ENCODE peak calls at places on chromosomes 5 and 9, in nine cellular contexts. J is H7, P is adipocyte, D is tibial artery, G is GM12865, E is fibroblast of lung, A is mesendoderm, Z is prostate gland, S is ascending aorta. B is an unnamed sample.

GRCh38 chr5:135028791-135029467 is 5.1 kb downstream of the PITX1 start:
- DNase-seq in D (no peak), S (no peak), G (no peak), A (peak), E (no peak), Z (no peak), P (peak), J (peak), B (no peak)

GRCh38 chr9:107210775-107211174 is 72.3 kb upstream of the RAD23B start:
- DNase-seq in Z (no peak), D (no peak), S (no peak), J (no peak), G (no peak), P (no peak), A (no peak), E (no peak), B (no peak)

GRCh38 chr5:146368137-146368536 is 29.5 kb downstream of the POU4F3 start:
- DNase-seq in Z (peak), J (no peak), D (no peak), E (no peak), P (no peak), S (no peak), A (no peak), G (no peak), B (peak)

GRCh38 chr9:91334053-91334452 is 27.7 kb downstream of the AUH start:
- DNase-seq in S (no peak), J (no peak), Z (no peak), D (no peak), A (no peak), P (no peak), E (no peak), G (no peak), B (peak)

GRCh38 chr5:141618030-141618803 is 583 bp downstream of the DIAPH1 start:
- DNase-seq in S (peak), A (peak), J (peak), G (peak), D (peak), P (peak), E (no peak), Z (peak), B (peak)

GRCh38 chr9:135344523-135344901 is 135.1 kb upstream of the PPP1R26 start:
- DNase-seq in J (peak), E (no peak), A (no peak), S (no peak), Z (no peak), D (no peak), G (no peak), P (no peak), B (no peak)

GRCh38 chr5:144028058-144028457 is 142.4 kb downstream of the YIPF5 start:
- DNase-seq in Z (no peak), P (peak), D (no peak), J (no peak), G (no peak), S (no peak), A (no peak), E (peak), B (peak)

GRCh38 chr5:148255456-148255855 is 13.1 kb upstream of the SPINK13 start:
- DNase-seq in S (no peak), J (no peak), A (no peak), G (no peak), D (no peak), E (no peak), Z (no peak), P (peak), B (peak)

GRCh38 chr9:121222524-121223171 is 21.0 kb upstream of the RAB14 start:
- DNase-seq in G (no peak), P (peak), S (peak), A (peak), E (peak), D (no peak), J (no peak), Z (no peak), B (peak)

GRCh38 chr9:4905135-4905490 is 80.0 kb upstream of the JAK2 start:
- DNase-seq in A (no peak), J (no peak), S (no peak), G (no peak), Z (no peak), P (peak), E (no peak), D (no peak), B (no peak)

GRCh38 chr5:124948754-124949275 is 202.4 kb upstream of the ZNF608 start:
- DNase-seq in Z (no peak), P (no peak), D (no peak), G (no peak), A (no peak), E (no peak), J (no peak), S (no peak), B (no peak)

GRCh38 chr5:395921-396714 is 46.9 kb upstream of the EXOC3 start:
- DNase-seq in J (peak), G (no peak), A (no peak), S (no peak), Z (peak), P (no peak), E (no peak), D (no peak), B (no peak)

GRCh38 chr5:100479079-100479688 is 56.0 kb upstream of the FAM174A start:
- DNase-seq in G (peak), J (peak), A (peak), S (no peak), Z (peak), P (no peak), D (no peak), E (peak), B (peak)

GRCh38 chr9:111094433-111095421 is 56.5 kb upstream of the LPAR1 start:
- DNase-seq in D (peak), Z (no peak), A (no peak), G (peak), P (peak), J (no peak), E (peak), S (peak), B (peak)

GRCh38 chr9:132364068-132364467 is 9.3 kb upstream of the SETX start:
- DNase-seq in S (no peak), D (no peak), J (no peak), G (no peak), P (no peak), A (no peak), E (no peak), Z (no peak), B (no peak)

GRCh38 chr5:111756701-111757581 is at the start of gene NREP:
- DNase-seq in G (peak), P (peak), E (peak), A (peak), J (peak), S (peak), D (peak), Z (peak), B (peak)

GRCh38 chr5:113061851-113062631 is 85.4 kb downstream of the DCP2 start:
- DNase-seq in P (peak), G (no peak), Z (no peak), A (no peak), D (no peak), S (no peak), J (no peak), E (peak), B (peak)

GRCh38 chr9:99925542-99925941 is 19.1 kb downstream of the STX17 start:
- DNase-seq in Z (no peak), D (no peak), P (no peak), J (no peak), E (no peak), A (peak), S (no peak), G (no peak), B (no peak)

GRCh38 chr5:59019078-59019477 is 436.2 kb downstream of the RAB3C start:
- DNase-seq in J (no peak), G (no peak), S (no peak), Z (no peak), A (no peak), E (no peak), D (no peak), P (no peak), B (no peak)

GRCh38 chr5:95727764-95728191 is 3.4 kb upstream of the RHOBTB3 start:
- DNase-seq in S (no peak), E (peak), J (no peak), D (no peak), A (peak), P (no peak), G (peak), Z (no peak), B (peak)

GRCh38 chr9:96460877-96461276 is 10.9 kb downstream of the HABP4 start:
- DNase-seq in P (peak), E (peak), J (no peak), Z (no peak), D (no peak), A (no peak), G (no peak), S (no peak), B (no peak)

GRCh38 chr9:20662156-20662555 is 21.9 kb upstream of the FOCAD start:
- DNase-seq in J (no peak), Z (no peak), P (no peak), S (no peak), G (no peak), A (no peak), D (no peak), E (no peak), B (no peak)

GRCh38 chr9:91060520-91061343 is 259.1 kb downstream of the SYK start:
- DNase-seq in Z (peak), J (no peak), S (peak), P (peak), A (no peak), D (peak), G (no peak), E (peak), B (peak)

GRCh38 chr5:103397996-103398581 is 139.5 kb downstream of the MACIR start:
- DNase-seq in Z (no peak), S (no peak), J (no peak), E (no peak), G (no peak), P (peak), A (no peak), D (no peak), B (no peak)

GRCh38 chr5:42813533-42813932 is 1.8 kb upstream of the SELENOP start:
- DNase-seq in J (peak), A (peak), G (no peak), D (no peak), Z (no peak), E (no peak), P (no peak), S (no peak), B (no peak)

GRCh38 chr5:109903061-109903460 is 213.3 kb downstream of the MAN2A1 start:
- DNase-seq in E (no peak), J (no peak), A (no peak), G (no peak), D (no peak), Z (no peak), S (no peak), P (no peak), B (no peak)

GRCh38 chr9:126927419-126927818 is 12.8 kb downstream of the RALGPS1 start:
- DNase-seq in G (no peak), D (no peak), A (no peak), P (no peak), E (no peak), S (peak), Z (no peak), J (no peak), B (no peak)

GRCh38 chr9:71364196-71364955 is 243.0 kb upstream of the TRPM3 start:
- DNase-seq in J (no peak), E (no peak), P (no peak), A (no peak), Z (no peak), G (no peak), S (no peak), D (no peak), B (no peak)

GRCh38 chr5:77262685-77263084 is 52.2 kb downstream of the PDE8B start:
- DNase-seq in E (no peak), Z (no peak), D (no peak), A (no peak), S (no peak), P (no peak), G (no peak), J (no peak), B (no peak)

GRCh38 chr5:153939101-153939500 is 99.6 kb downstream of the FAM114A2 start:
- DNase-seq in S (no peak), J (no peak), D (no peak), P (no peak), G (no peak), A (no peak), Z (no peak), E (no peak), B (no peak)

GRCh38 chr9:124623966-124624734 is 117.0 kb upstream of the NR5A1 start:
- DNase-seq in G (no peak), Z (no peak), A (no peak), S (no peak), P (no peak), E (no peak), J (no peak), D (no peak), B (peak)

GRCh38 chr5:112270299-112271293 is 148.5 kb downstream of the EPB41L4A start:
- DNase-seq in S (no peak), D (no peak), A (no peak), J (no peak), E (no peak), Z (no peak), G (peak), P (peak), B (peak)

GRCh38 chr5:116272281-116272941 is 187.6 kb downstream of the COMMD10 start:
- DNase-seq in D (no peak), P (peak), J (no peak), A (peak), G (no peak), S (no peak), E (peak), Z (no peak), B (no peak)

GRCh38 chr5:74394924-74395880 is 245.3 kb downstream of the ENC1 start:
- DNase-seq in A (peak), P (no peak), S (no peak), Z (no peak), G (peak), E (no peak), D (no peak), J (peak), B (peak)

GRCh38 chr5:102760815-102761214 is 5.7 kb downstream of the PAM start:
- DNase-seq in J (no peak), Z (no peak), D (no peak), A (no peak), G (no peak), P (peak), E (peak), S (no peak), B (no peak)

GRCh38 chr5:61362796-61363364 is 30.8 kb downstream of the ZSWIM6 start:
- DNase-seq in J (no peak), G (peak), E (peak), P (no peak), Z (no peak), D (no peak), S (no peak), A (peak), B (no peak)

GRCh38 chr9:108972626-108973209 is 38.5 kb downstream of the ABITRAM start:
- DNase-seq in P (peak), J (no peak), S (no peak), A (no peak), E (peak), D (no peak), Z (no peak), G (no peak), B (no peak)
- H3K4me3 ChIP-seq in P (no peak), J (no peak), S (no peak), A (no peak), E (no peak), D (no peak), Z (no peak), G (no peak), B (no peak)

DNA sequence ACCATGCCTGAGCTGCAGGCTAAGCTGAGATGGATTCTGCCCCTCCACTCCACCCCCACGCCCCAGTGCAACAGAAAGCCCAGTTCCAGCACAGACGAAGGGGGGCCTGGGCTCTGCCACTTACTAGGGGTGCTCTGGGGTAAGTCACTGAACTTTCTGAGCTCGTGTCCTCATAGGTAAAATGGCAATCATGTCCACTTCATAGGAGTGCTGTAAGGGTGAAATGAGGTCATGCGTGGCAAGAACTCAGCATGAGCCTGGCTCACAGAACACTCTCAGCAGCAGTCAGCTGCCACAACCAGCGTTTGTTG is 8.4 kb upstream of the PSD2 start:
- DNase-seq in A (no peak), J (no peak), D (no peak), E (no peak), S (no peak), G (no peak), Z (no peak), P (no peak), B (no peak)
- H3K4me3 ChIP-seq in A (no peak), J (no peak), D (peak), E (no peak), S (peak), G (no peak), Z (no peak), P (no peak), B (no peak)

DNA sequence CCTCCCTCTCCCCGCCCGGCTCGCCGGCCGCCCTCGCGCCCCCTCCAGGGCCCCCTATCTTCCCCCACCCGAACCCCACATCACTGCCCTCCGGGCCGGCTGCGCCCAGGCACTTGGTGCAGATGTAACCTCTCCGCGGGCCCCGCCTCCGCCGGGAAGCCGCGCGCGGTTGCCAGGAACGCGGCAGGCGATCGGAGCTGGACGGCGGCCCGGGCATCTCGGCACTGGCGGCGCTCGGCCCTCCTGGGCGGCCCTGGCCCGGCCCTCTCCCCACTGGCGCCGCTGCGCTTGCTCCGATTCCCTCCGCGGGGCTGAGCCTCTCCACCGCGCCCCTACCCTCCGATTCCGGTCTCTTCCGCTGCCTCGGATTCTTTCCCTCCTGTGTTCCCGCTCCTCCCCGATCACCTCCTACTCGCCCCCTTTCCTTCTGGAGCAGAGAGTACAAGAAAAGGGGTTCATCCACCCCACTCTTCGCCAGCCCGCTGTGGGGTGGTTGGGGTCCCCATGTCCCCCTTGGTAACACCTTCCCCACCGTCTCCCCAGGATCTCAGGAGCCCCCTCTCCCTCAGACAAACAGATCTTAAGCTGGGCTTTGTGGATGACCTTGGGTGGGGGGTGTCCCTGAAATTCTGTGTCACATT is 70.6 kb downstream of the C9orf50 start:
- DNase-seq in G (no peak), P (peak), J (peak), Z (peak), E (peak), S (peak), D (peak), A (peak), B (no peak)
- H3K4me3 ChIP-seq in G (no peak), P (peak), J (peak), Z (peak), E (peak), S (peak), D (peak), A (peak), B (peak)

DNA sequence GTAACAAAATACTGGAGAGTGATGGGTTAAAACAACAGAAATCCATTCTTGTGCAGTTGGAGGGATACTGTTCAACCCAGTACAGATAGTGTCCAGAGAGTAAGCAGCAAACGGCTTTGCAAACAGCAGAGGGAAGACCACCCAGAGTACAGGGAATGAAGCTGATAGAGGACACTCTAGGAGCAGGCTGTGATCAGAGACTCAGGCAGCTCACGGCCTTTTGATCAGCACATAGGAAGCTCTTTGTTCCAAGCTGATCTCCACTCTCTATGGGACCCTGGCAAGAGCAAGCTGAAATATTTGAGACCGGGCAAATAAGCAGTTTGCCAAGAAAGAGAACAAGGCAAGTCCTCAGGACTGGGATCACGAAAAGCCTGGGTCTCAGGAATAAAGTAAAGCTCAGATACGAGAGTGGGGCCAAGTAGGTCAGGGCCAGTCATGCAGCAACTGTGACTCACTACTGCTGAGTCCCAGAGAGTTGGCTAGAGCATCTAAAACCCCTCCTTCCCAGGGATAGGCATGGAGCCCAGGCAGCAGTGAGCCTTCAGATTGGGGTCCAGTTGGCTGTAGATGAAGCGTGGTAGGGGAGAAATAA is 52.4 kb downstream of the MELK start:
- DNase-seq in J (no peak), Z (no peak), P (peak), G (no peak), D (peak), S (peak), E (peak), A (no peak), B (peak)
- H3K4me3 ChIP-seq in J (no peak), Z (no peak), P (peak), G (no peak), D (no peak), S (no peak), E (no peak), A (no peak), B (no peak)

B was measured in bronchial epithelial cell.